ENCODE peak calls at places on chromosomes 2 and 18, in seven cellular contexts. T, F, C, Q, P, V and H are unnamed samples.

GRCh38 chr18:58143391-58143790 is 99.4 kb downstream of the NEDD4L start:
- DNase-seq in T (no peak), F (no peak), C (peak; percentile 59), Q (no peak), P (peak; percentile 59), V (no peak), H (no peak)

GRCh38 chr2:201795608-201796477 is 10.5 kb upstream of the CDK15 start:
- DNase-seq in T (no peak), F (no peak), C (peak; percentile 79), Q (no peak), P (peak; percentile 24), V (no peak), H (no peak)

GRCh38 chr2:128623776-128624424 is 305.2 kb upstream of the HS6ST1 start:
- DNase-seq in T (no peak), F (peak; percentile 79), C (no peak), Q (no peak), P (peak; percentile 86), V (no peak), H (peak; percentile 72)

GRCh38 chr2:95016616-95017307 is 8.7 kb upstream of the MAL start:
- DNase-seq in T (no peak), F (no peak), C (no peak), Q (no peak), P (no peak), V (no peak), H (peak; percentile 74)

GRCh38 chr2:15780234-15780633 is 160.1 kb upstream of the MYCN start:
- DNase-seq in T (no peak), F (no peak), C (no peak), Q (no peak), P (no peak), V (no peak), H (no peak)

GRCh38 chr2:64750001-64750816 is 96.5 kb upstream of the SERTAD2 start:
- DNase-seq in T (peak; percentile 68), F (peak; percentile 80), C (peak; percentile 87), Q (peak; percentile 25), P (peak; percentile 30), V (peak; percentile 8), H (no peak)

GRCh38 chr2:150598383-150598782 is 110.9 kb upstream of the RND3 start:
- DNase-seq in T (no peak), F (no peak), C (no peak), Q (no peak), P (no peak), V (no peak), H (no peak)

GRCh38 chr2:57701391-57701791 is 345.2 kb upstream of the VRK2 start:
- DNase-seq in T (no peak), F (no peak), C (no peak), Q (no peak), P (peak; percentile 64), V (no peak), H (no peak)

GRCh38 chr18:43525149-43525548 is 247.9 kb upstream of the SYT4 start:
- DNase-seq in T (no peak), F (no peak), C (peak; percentile 27), Q (no peak), P (no peak), V (no peak), H (no peak)

GRCh38 chr2:32772623-32773221 is 144.9 kb downstream of the TTC27 start:
- DNase-seq in T (no peak), F (no peak), C (peak; percentile 39), Q (no peak), P (peak; percentile 31), V (no peak), H (no peak)

GRCh38 chr18:79511671-79512301 is 116.1 kb downstream of the NFATC1 start:
- DNase-seq in T (peak; percentile 5), F (no peak), C (no peak), Q (no peak), P (no peak), V (no peak), H (peak; percentile 90)

GRCh38 chr2:113242318-113242717 is 36.4 kb downstream of the PAX8 start:
- DNase-seq in T (no peak), F (no peak), C (no peak), Q (no peak), P (no peak), V (no peak), H (no peak)

GRCh38 chr18:11078491-11078890 is 70.9 kb downstream of the PIEZO2 start:
- DNase-seq in T (no peak), F (no peak), C (no peak), Q (no peak), P (peak; percentile 10), V (no peak), H (no peak)

GRCh38 chr18:55912919-55913318 is 324.9 kb upstream of the TCF4 start:
- DNase-seq in T (no peak), F (no peak), C (no peak), Q (no peak), P (no peak), V (no peak), H (no peak)

GRCh38 chr2:135985826-135986393 is 484 bp upstream of the DARS1 start:
- DNase-seq in T (no peak), F (no peak), C (no peak), Q (peak; percentile 67), P (no peak), V (peak; percentile 51), H (no peak)

GRCh38 chr2:142150453-142150852 is 19.6 kb upstream of the LRP1B start:
- DNase-seq in T (no peak), F (no peak), C (no peak), Q (no peak), P (no peak), V (no peak), H (no peak)

GRCh38 chr2:160033732-160034392 is 28.6 kb downstream of the PLA2R1 start:
- DNase-seq in T (no peak), F (no peak), C (no peak), Q (no peak), P (peak; percentile 42), V (no peak), H (no peak)

GRCh38 chr2:54638774-54639187 is 84.7 kb upstream of the EML6 start:
- DNase-seq in T (no peak), F (no peak), C (no peak), Q (no peak), P (no peak), V (no peak), H (no peak)

GRCh38 chr2:85959191-85959590 is 70.4 kb upstream of the ST3GAL5 start:
- DNase-seq in T (no peak), F (no peak), C (peak; percentile 50), Q (no peak), P (no peak), V (no peak), H (no peak)

GRCh38 chr2:23566236-23567142 is 181.5 kb downstream of the KLHL29 start:
- DNase-seq in T (no peak), F (peak; percentile 77), C (no peak), Q (peak; percentile 13), P (no peak), V (no peak), H (no peak)

GRCh38 chr2:172285010-172285621 is 142.3 kb upstream of the ITGA6 start:
- DNase-seq in T (no peak), F (no peak), C (no peak), Q (no peak), P (peak; percentile 62), V (no peak), H (no peak)